ENCODE peak calls at places on chromosomes 16 and 17, in seven cellular contexts. P is tibial artery, C is A549, B is AG10803, E is mesothelial cell of epicardium, Z is testis, O is transverse colon. M is an unnamed sample.

GRCh38 chr17:19386974-19387920 is at the start of gene MFAP4:
- DNase-seq in Z (peak; percentile 74), P (peak; percentile 79), C (no peak), E (peak; percentile 80), B (peak; percentile 96), O (peak; percentile 60), M (peak; percentile 76)

GRCh38 chr16:51416921-51417320 is 265.9 kb upstream of the SALL1 start:
- DNase-seq in O (no peak), E (no peak), P (no peak), B (peak; percentile 57), Z (no peak), C (no peak), M (no peak)

GRCh38 chr17:82412535-82413520 is 5.3 kb upstream of the HEXD start:
- DNase-seq in E (no peak), B (no peak), C (no peak), Z (no peak), P (no peak), O (no peak), M (no peak)

GRCh38 chr16:51374346-51374745 is 223.3 kb upstream of the SALL1 start:
- DNase-seq in Z (no peak), C (peak; percentile 20), E (no peak), P (no peak), O (no peak), B (peak; percentile 93), M (peak; percentile 60)

GRCh38 chr17:76537288-76537577 is 276 bp downstream of the CYGB start:
- DNase-seq in B (peak; percentile 40), Z (peak; percentile 65), E (no peak), P (no peak), O (no peak), C (no peak), M (no peak)

GRCh38 chr17:31327534-31328526 is 6.4 kb upstream of the EVI2A start:
- DNase-seq in Z (no peak), E (no peak), P (no peak), O (no peak), C (peak; percentile 35), B (peak; percentile 91), M (peak; percentile 72)

GRCh38 chr16:80569440-80570105 is 28.8 kb downstream of the DYNLRB2 start:
- DNase-seq in O (no peak), Z (no peak), P (no peak), E (no peak), B (peak; percentile 5), C (peak; percentile 8), M (peak; percentile 27)

GRCh38 chr17:5592382-5592781 is 8.1 kb upstream of the NLRP1 start:
- DNase-seq in E (no peak), P (no peak), B (peak; percentile 52), O (no peak), Z (no peak), C (peak; percentile 53), M (peak; percentile 59)

GRCh38 chr16:3582276-3583165 is 5.3 kb upstream of the NLRC3 start:
- DNase-seq in B (no peak), E (no peak), Z (no peak), O (no peak), P (no peak), C (no peak), M (no peak)

GRCh38 chr16:3580686-3581085 is 3.5 kb upstream of the NLRC3 start:
- DNase-seq in O (no peak), C (no peak), Z (no peak), P (no peak), E (no peak), B (peak; percentile 31), M (no peak)

GRCh38 chr16:3584412-3584811 is 7.2 kb upstream of the NLRC3 start:
- DNase-seq in O (no peak), C (no peak), P (no peak), Z (no peak), E (no peak), B (no peak), M (no peak)

GRCh38 chr16:3581392-3581791 is 4.2 kb upstream of the NLRC3 start:
- DNase-seq in P (no peak), B (no peak), Z (no peak), C (no peak), E (no peak), O (no peak), M (no peak)

GRCh38 chr16:3583303-3584038 is 6.3 kb upstream of the NLRC3 start:
- DNase-seq in P (no peak), C (no peak), E (no peak), Z (no peak), O (no peak), B (no peak), M (no peak)
- TF ChIP-seq CTCF in P (no peak), C (no peak), E (no peak), Z (no peak), O (no peak), B (no peak), M (no peak)

DNA sequence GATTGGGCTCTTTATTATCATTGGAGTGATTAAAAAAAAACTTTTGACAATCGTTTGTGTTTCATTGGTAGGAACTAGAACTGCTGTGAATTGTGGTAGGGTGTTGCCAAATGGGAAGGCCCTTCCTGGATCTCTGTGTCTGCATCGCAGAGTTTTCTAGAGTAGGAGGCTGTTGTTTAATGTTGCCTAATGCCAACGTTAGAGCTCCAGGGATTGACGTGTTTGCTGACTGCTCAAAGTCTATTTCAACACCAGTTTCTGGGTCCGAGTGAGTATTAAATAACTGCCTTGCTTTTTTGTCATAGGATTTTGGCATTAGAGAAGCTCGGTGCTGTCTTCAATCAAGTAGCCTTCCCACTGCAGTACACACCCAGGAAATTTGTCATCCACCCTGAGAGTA is 40.0 kb downstream of the SF3B3 start:
- DNase-seq in E (no peak), P (no peak), C (no peak), Z (no peak), O (no peak), B (peak; percentile 28), M (peak; percentile 94)
- TF ChIP-seq CTCF in E (no peak), P (no peak), C (no peak), Z (no peak), O (no peak), B (no peak), M (no peak)

GRCh38 chr17:9647014-9647413 is 1.7 kb downstream of the USP43 start:
- DNase-seq in O (no peak), B (no peak), E (no peak), Z (no peak), C (no peak), P (no peak), M (no peak)

GRCh38 chr17:9643611-9644010 is 1.7 kb upstream of the USP43 start:
- DNase-seq in O (no peak), B (peak; percentile 58), E (no peak), C (no peak), P (no peak), Z (no peak), M (no peak)

GRCh38 chr17:9646556-9646905 is 1.2 kb downstream of the USP43 start:
- DNase-seq in B (no peak), O (no peak), E (peak; percentile 39), Z (no peak), C (no peak), P (no peak), M (no peak)

GRCh38 chr17:9644910-9645751 is at the start of gene USP43:
- DNase-seq in B (peak; percentile 12), C (peak; percentile 72), Z (peak; percentile 33), E (peak; percentile 74), P (no peak), O (peak; percentile 80), M (no peak)

DNA sequence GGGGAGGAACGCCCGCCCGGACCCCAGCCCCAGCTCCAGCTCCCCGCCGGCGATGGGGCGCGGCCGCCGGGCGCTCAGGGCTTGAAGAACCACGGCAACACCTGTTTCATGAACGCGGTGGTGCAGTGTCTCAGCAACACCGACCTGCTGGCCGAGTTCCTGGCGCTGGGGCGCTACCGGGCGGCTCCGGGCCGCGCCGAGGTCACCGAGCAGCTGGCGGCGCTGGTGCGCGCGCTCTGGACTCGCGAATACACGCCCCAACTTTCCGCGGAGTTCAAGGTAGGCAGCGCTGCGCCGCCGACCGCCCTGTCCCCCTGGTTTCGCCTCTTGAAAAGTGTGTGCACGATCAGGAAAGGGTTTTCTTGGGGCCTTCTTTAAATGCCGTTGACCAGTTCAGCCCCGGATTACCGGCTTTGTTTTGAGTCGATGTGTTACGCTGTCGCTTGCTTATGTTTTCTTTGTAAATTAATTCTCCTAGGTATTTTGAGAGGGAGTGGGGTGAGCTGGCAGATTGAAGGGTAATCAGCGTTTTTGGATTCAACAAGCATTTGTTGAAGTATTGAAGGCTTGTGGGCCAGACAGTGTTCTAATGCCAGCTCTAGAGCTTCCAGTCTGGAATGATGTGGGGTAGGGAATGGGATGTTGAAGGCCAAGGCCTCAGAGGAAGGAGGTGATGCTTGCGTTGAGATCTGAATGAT is 690 bp downstream of the USP43 start:
- DNase-seq in P (no peak), E (peak; percentile 63), Z (peak; percentile 65), C (peak; percentile 82), O (peak; percentile 76), B (no peak), M (no peak)
- TF ChIP-seq CTCF in P (no peak), E (no peak), Z (no peak), C (peak; percentile 55), O (peak; percentile 22), B (no peak), M (no peak)

DNA sequence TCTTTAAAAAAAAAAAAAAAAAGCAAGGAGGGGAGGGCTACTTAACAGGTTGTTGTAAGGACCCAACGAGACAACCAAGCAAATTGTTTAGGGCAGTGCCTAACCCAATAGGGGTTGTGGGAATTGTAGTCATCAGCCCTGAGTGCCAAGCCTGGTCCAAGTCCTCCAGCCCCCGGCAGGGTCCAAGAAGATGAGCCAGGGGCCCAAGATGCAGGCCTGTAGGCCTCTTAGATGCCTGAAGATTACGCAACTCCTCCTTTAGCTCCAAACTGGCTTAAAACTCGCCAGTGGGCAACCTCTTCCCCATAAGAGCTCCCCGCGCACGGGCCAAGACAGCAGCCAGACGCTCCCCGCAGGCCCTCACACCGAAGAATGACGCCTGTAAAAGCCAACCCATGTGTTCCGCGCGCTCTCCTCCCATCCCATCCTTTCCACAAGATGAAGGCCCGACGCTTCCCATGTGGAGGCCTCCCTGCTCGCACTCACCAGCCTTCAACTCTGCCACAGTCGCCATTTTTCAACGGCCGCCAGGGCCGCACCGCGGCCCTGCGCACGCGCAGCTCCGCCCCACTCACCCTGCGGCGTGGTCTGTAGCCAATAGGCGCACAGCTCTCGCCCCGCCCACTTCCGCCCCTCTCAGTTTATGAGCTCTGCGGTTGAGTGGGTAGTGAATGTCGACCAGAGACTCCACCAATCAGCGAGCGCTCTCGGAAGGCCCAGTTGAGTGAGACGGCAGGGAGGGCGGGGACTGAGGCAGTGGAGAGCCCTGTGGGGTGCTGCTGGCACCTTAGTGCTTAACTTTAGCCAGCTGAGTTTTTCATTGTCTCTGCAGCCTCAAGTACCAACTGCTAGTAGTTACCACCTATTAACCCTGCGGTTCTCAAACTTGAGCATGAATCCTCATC is at the start of gene CEP20:
- DNase-seq in O (peak; percentile 100), B (peak; percentile 98), P (peak; percentile 100), E (peak; percentile 99), C (peak; percentile 99), Z (peak; percentile 100), M (peak; percentile 99)
- TF ChIP-seq CTCF in O (no peak), B (no peak), P (peak; percentile 50), E (no peak), C (no peak), Z (peak; percentile 52), M (no peak)

GRCh38 chr17:47618416-47618815 is 31.3 kb upstream of the KPNB1 start:
- DNase-seq in P (no peak), C (peak; percentile 42), B (peak; percentile 14), O (no peak), Z (no peak), E (no peak), M (peak; percentile 22)
- TF ChIP-seq CTCF in P (no peak), C (peak; percentile 43), B (peak; percentile 47), O (no peak), Z (no peak), E (peak; percentile 41), M (peak; percentile 23)

GRCh38 chr16:84673561-84673960 is 25.2 kb downstream of the KLHL36 start:
- DNase-seq in O (no peak), B (no peak), Z (no peak), P (no peak), E (no peak), C (no peak), M (no peak)
- TF ChIP-seq CTCF in O (no peak), B (no peak), Z (no peak), P (no peak), E (no peak), C (no peak), M (no peak)

M was measured in cardiac fibroblast.